ENCODE peak calls at places on chromosomes 13 and 19, in eight cellular contexts. G, P, M, Y, J, X, F and K are unnamed samples.

GRCh38 chr13:101424381-101425155 is 8.3 kb upstream of the NALCN start:
- DNase-seq in G (no peak), P (no peak), M (no peak), Y (no peak), J (no peak), X (no peak), F (no peak), K (no peak)

GRCh38 chr13:38941353-38941945 is 49.2 kb downstream of the STOML3 start:
- DNase-seq in G (no peak), P (no peak), M (no peak), Y (no peak), J (no peak), X (no peak), F (no peak), K (no peak)

GRCh38 chr13:114064516-114065140 is 67.8 kb downstream of the RASA3 start:
- DNase-seq in G (no peak), P (no peak), M (peak; percentile 40), Y (peak; percentile 80), J (no peak), X (no peak), F (peak; percentile 51), K (peak; percentile 68)

GRCh38 chr13:99985886-99986527 is 4.4 kb downstream of the ZIC2 start:
- DNase-seq in G (no peak), P (no peak), M (no peak), Y (no peak), J (no peak), X (no peak), F (no peak), K (no peak)

GRCh38 chr13:112174476-112175110 is 107.6 kb downstream of the SOX1 start:
- DNase-seq in G (no peak), P (no peak), M (no peak), Y (peak; percentile 53), J (no peak), X (no peak), F (no peak), K (no peak)

GRCh38 chr19:55672418-55672817 is 2.6 kb upstream of the EPN1 start:
- DNase-seq in G (no peak), P (no peak), M (no peak), Y (no peak), J (no peak), X (no peak), F (no peak), K (no peak)

GRCh38 chr13:110936519-110936918 is 21.6 kb upstream of the ANKRD10 start:
- DNase-seq in G (no peak), P (no peak), M (no peak), Y (no peak), J (no peak), X (no peak), F (no peak), K (no peak)

GRCh38 chr19:38663957-38664502 is 16.6 kb downstream of the ACTN4 start:
- DNase-seq in G (no peak), P (peak; percentile 45), M (no peak), Y (no peak), J (peak; percentile 57), X (no peak), F (no peak), K (no peak)

GRCh38 chr13:76004411-76004810 is 368.3 kb downstream of the LMO7 start:
- DNase-seq in G (no peak), P (no peak), M (no peak), Y (no peak), J (no peak), X (no peak), F (no peak), K (no peak)

GRCh38 chr13:60227168-60227567 is 63.4 kb upstream of the DIAPH3 start:
- DNase-seq in G (no peak), P (no peak), M (no peak), Y (no peak), J (no peak), X (no peak), F (no peak), K (no peak)

GRCh38 chr13:112931028-112931934 is 37.7 kb upstream of the MCF2L start:
- DNase-seq in G (peak; percentile 50), P (no peak), M (peak; percentile 57), Y (no peak), J (peak; percentile 14), X (no peak), F (no peak), K (peak; percentile 16)

GRCh38 chr19:38229585-38230073 is 5.6 kb upstream of the DPF1 start:
- DNase-seq in G (peak; percentile 93), P (no peak), M (peak; percentile 35), Y (no peak), J (peak; percentile 41), X (no peak), F (peak; percentile 47), K (no peak)

GRCh38 chr13:101700598-101700997 is 248.1 kb downstream of the ITGBL1 start:
- DNase-seq in G (no peak), P (no peak), M (no peak), Y (no peak), J (no peak), X (no peak), F (no peak), K (no peak)

GRCh38 chr13:112457485-112457884 is 81.3 kb downstream of the SPACA7 start:
- DNase-seq in G (no peak), P (no peak), M (no peak), Y (peak; percentile 49), J (peak; percentile 12), X (no peak), F (no peak), K (no peak)

GRCh38 chr19:12937243-12938053 is 961 bp upstream of the CALR start:
- DNase-seq in G (no peak), P (peak; percentile 45), M (peak; percentile 48), Y (no peak), J (peak; percentile 63), X (no peak), F (peak; percentile 68), K (no peak)
- TF ChIP-seq POLR2A in G (no peak), P (no peak), M (no peak), Y (no peak), J (no peak), X (no peak), F (no peak), K (no peak)

GRCh38 chr19:37221136-37221535 is 3.1 kb downstream of the ZNF383 start:
- DNase-seq in G (no peak), P (no peak), M (no peak), Y (no peak), J (no peak), X (no peak), F (no peak), K (no peak)

GRCh38 chr19:37217533-37217854 is 520 bp upstream of the ZNF383 start:
- DNase-seq in G (no peak), P (no peak), M (no peak), Y (no peak), J (no peak), X (no peak), F (no peak), K (no peak)

GRCh38 chr19:37217855-37218591 is at the start of gene ZNF383:
- DNase-seq in G (peak; percentile 98), P (peak; percentile 60), M (peak; percentile 86), Y (peak; percentile 94), J (peak; percentile 92), X (peak; percentile 81), F (peak; percentile 86), K (peak; percentile 85)

GRCh38 chr19:37220383-37220782 is 2.4 kb downstream of the ZNF383 start:
- DNase-seq in G (no peak), P (no peak), M (no peak), Y (no peak), J (no peak), X (no peak), F (no peak), K (no peak)

DNA sequence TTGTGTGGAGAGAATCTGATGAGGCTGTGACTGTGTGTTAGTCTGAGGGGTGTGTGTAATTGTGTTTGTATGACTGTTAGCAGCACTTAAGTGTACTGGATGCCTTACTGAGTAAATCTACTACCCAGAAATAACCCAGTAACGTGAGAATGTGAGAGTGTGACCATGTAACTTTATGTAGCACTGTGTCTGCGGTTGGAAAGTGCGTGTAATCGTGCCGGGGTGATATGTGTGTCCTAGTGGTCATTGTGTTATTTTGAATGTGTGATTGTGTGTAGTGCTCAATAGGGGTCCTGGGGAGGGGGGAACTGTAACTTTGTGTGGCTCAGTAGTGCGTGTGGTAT is 550 bp downstream of the ZNF383 start:
- DNase-seq in G (no peak), P (no peak), M (no peak), Y (no peak), J (no peak), X (peak; percentile 5), F (no peak), K (no peak)
- TF ChIP-seq EP300 in G (no peak), P (no peak), M (no peak), Y (no peak), J (no peak), X (no peak), F (no peak), K (no peak)

DNA sequence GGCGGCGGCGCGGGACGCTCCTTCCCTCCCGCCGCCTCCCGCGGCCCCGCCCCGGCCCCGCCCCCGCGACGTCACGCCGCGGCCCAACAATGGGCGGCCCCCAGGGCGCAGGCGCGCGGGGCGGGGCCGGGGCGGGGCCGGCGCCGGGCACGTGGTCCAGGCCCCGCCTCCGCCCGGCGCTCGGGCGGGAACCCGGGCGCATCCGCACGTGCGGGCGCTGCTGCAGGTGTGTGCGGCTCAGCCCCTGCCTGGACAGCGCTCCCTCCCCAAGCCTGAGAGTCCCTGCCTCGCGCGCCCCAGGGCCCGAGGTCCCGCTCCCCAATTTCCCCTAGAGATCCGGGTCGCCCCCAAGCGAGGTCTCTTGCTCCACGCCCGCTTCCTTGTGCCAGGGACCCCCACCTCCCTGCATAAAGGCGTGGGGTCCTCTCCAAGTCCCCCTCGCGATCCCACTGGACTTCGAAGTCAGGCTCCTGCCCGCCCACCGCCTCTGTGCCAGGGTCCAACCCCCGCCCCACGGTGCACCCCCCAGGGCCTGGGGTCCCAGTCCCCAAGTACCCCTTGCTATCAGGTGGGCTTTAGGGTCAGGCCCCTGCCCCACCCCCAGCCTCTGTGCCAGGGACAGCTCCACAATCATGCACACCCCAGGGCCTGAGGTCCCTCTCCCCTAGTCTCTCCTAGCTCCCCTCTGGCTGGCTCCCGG is at the start of gene MEX3D:
- DNase-seq in G (peak; percentile 62), P (peak; percentile 59), M (peak; percentile 87), Y (no peak), J (peak; percentile 74), X (no peak), F (peak; percentile 87), K (peak; percentile 87)
- H3K4me3 ChIP-seq in G (peak within 1 kb of the TSS; percentile 76), P (peak within 1 kb of the TSS; percentile 40), M (peak within 1 kb of the TSS; percentile 62), Y (peak within 1 kb of the TSS; percentile 79), J (peak within 1 kb of the TSS; percentile 78), X (peak within 1 kb of the TSS; percentile 57), F (peak within 1 kb of the TSS; percentile 76), K (peak within 1 kb of the TSS; percentile 72)

GRCh38 chr13:24150613-24151012 is 9.9 kb upstream of the SPATA13 start:
- DNase-seq in G (no peak), P (no peak), M (no peak), Y (no peak), J (no peak), X (no peak), F (no peak), K (no peak)

GRCh38 chr13:24147570-24147963 is 13.0 kb upstream of the SPATA13 start:
- DNase-seq in G (no peak), P (no peak), M (peak; percentile 38), Y (no peak), J (no peak), X (no peak), F (no peak), K (no peak)

GRCh38 chr13:24149306-24150032 is 11.1 kb upstream of the SPATA13 start:
- DNase-seq in G (no peak), P (no peak), M (no peak), Y (no peak), J (no peak), X (no peak), F (no peak), K (no peak)

GRCh38 chr13:24146961-24147569 is 13.5 kb upstream of the SPATA13 start:
- DNase-seq in G (no peak), P (no peak), M (no peak), Y (no peak), J (no peak), X (no peak), F (no peak), K (no peak)

GRCh38 chr13:24148414-24149305 is 11.9 kb upstream of the SPATA13 start:
- DNase-seq in G (peak; percentile 92), P (no peak), M (peak; percentile 62), Y (no peak), J (peak; percentile 59), X (no peak), F (peak; percentile 70), K (no peak)
- TF ChIP-seq POLR2A in G (no peak), P (no peak), M (no peak), Y (no peak), J (no peak), X (no peak), F (no peak), K (no peak)